ENCODE peak calls at places on chromosome 7, in four cellular contexts. E is left ventricle myocardium inferior, Z is natural killer cell, D is astrocyte of the cerebellum. P is an unnamed sample.

GRCh38 chr7:140342732-140343514 is 55.4 kb downstream of the SLC37A3 start:
- DNase-seq in D (no peak), Z (no peak), E (peak), P (peak)

GRCh38 chr7:138865843-138866242 is 67.8 kb upstream of the ATP6V0A4 start:
- DNase-seq in Z (no peak), E (no peak), D (no peak), P (no peak)

GRCh38 chr7:47455872-47456185 is 126.1 kb downstream of the TNS3 start:
- DNase-seq in D (no peak), E (no peak), Z (no peak), P (no peak)

GRCh38 chr7:143216151-143216550 is 5.7 kb upstream of the TAS2R40 start:
- DNase-seq in Z (no peak), E (no peak), D (no peak), P (no peak)

GRCh38 chr7:48526375-48526732 is 355.1 kb downstream of the ABCA13 start:
- DNase-seq in E (no peak), Z (no peak), D (no peak), P (no peak)

GRCh38 chr7:122217125-122217524 is 73.1 kb upstream of the AASS start:
- DNase-seq in E (no peak), Z (no peak), D (no peak), P (no peak)

GRCh38 chr7:73968511-73968910 is 59.5 kb upstream of the ELN start:
- DNase-seq in E (no peak), D (no peak), Z (no peak), P (no peak)

GRCh38 chr7:132403465-132404110 is 172.7 kb downstream of the PLXNA4 start:
- DNase-seq in D (no peak), Z (no peak), E (no peak), P (no peak)

GRCh38 chr7:22219739-22220493 is 137.0 kb downstream of the RAPGEF5 start:
- DNase-seq in E (no peak), D (no peak), Z (no peak), P (no peak)

GRCh38 chr7:8442814-8443304 is 9.4 kb downstream of the NXPH1 start:
- DNase-seq in Z (peak), E (peak), D (no peak), P (peak)

GRCh38 chr7:159198016-159198724 is 53.5 kb upstream of the VIPR2 start:
- DNase-seq in E (no peak), Z (peak), D (no peak), P (no peak)

GRCh38 chr7:28145931-28146330 is 34.7 kb downstream of the JAZF1 start:
- DNase-seq in E (no peak), Z (no peak), D (no peak), P (no peak)

GRCh38 chr7:26627871-26628270 is 236.5 kb downstream of the SKAP2 start:
- DNase-seq in D (no peak), Z (no peak), E (no peak), P (no peak)

GRCh38 chr7:129489491-129489890 is 12.8 kb upstream of the SMKR1 start:
- DNase-seq in Z (no peak), E (no peak), D (peak), P (no peak)

GRCh38 chr7:132116369-132116768 is 459.9 kb downstream of the PLXNA4 start:
- DNase-seq in Z (no peak), D (no peak), E (no peak), P (no peak)

GRCh38 chr7:55250313-55250712 is 114.8 kb upstream of the LANCL2 start:
- DNase-seq in E (no peak), Z (no peak), D (no peak), P (no peak)

GRCh38 chr7:141557360-141557759 is 6.2 kb downstream of the AGK start:
- DNase-seq in D (no peak), E (no peak), Z (no peak), P (no peak)

GRCh38 chr7:23347007-23347681 is 48.0 kb downstream of the MALSU1 start:
- DNase-seq in Z (no peak), D (no peak), E (no peak), P (no peak)

GRCh38 chr7:149016876-149017275 is 11.4 kb downstream of the PDIA4 start:
- DNase-seq in Z (no peak), E (no peak), D (no peak), P (no peak)

GRCh38 chr7:69166979-69167516 is 431.2 kb upstream of the AUTS2 start:
- DNase-seq in D (no peak), Z (no peak), E (no peak), P (no peak)

GRCh38 chr7:37000514-37000913 is 276.2 kb upstream of the AOAH start:
- DNase-seq in Z (no peak), D (no peak), E (no peak), P (no peak)

GRCh38 chr7:66741706-66742053 is 1.1 kb downstream of the RABGEF1 start:
- DNase-seq in Z (no peak), D (no peak), E (no peak), P (no peak)

GRCh38 chr7:6520163-6520981 is 30.9 kb downstream of the GRID2IP start:
- DNase-seq in E (no peak), D (no peak), Z (no peak), P (no peak)

GRCh38 chr7:128398016-128398840 is 11.6 kb downstream of the IMPDH1 start:
- DNase-seq in D (no peak), E (peak), Z (no peak), P (peak)

GRCh38 chr7:47508389-47509380 is 73.2 kb downstream of the TNS3 start:
- DNase-seq in E (no peak), D (no peak), Z (no peak), P (no peak)

GRCh38 chr7:42549866-42550485 is 313.0 kb upstream of the GLI3 start:
- DNase-seq in Z (no peak), D (no peak), E (no peak), P (no peak)

GRCh38 chr7:81161459-81162075 is 242.7 kb upstream of the SEMA3C start:
- DNase-seq in D (peak), E (no peak), Z (no peak), P (no peak)

GRCh38 chr7:139683137-139683871 is 94.5 kb downstream of the HIPK2 start:
- DNase-seq in E (no peak), D (peak), Z (no peak), P (no peak)

GRCh38 chr7:127705461-127705959 is 53.5 kb downstream of the SND1 start:
- DNase-seq in D (no peak), Z (no peak), E (no peak), P (no peak)

GRCh38 chr7:10802526-10802925 is 171.1 kb upstream of the PHF14 start:
- DNase-seq in D (peak), E (no peak), Z (no peak), P (no peak)

GRCh38 chr7:70113543-70113942 is 515.3 kb downstream of the AUTS2 start:
- DNase-seq in E (no peak), D (no peak), Z (no peak), P (no peak)

GRCh38 chr7:114026486-114027089 is 107.8 kb upstream of the PPP1R3A start:
- DNase-seq in Z (no peak), E (no peak), D (peak), P (no peak)

GRCh38 chr7:129332354-129333056 is 101.7 kb upstream of the STRIP2 start:
- DNase-seq in Z (no peak), E (no peak), D (no peak), P (no peak)

GRCh38 chr7:96989241-96989858 is 16.0 kb upstream of the DLX6 start:
- DNase-seq in Z (no peak), E (no peak), D (no peak), P (no peak)

GRCh38 chr7:55280031-55280454 is 85.1 kb upstream of the LANCL2 start:
- DNase-seq in Z (peak), E (peak), D (peak), P (peak)

DNA sequence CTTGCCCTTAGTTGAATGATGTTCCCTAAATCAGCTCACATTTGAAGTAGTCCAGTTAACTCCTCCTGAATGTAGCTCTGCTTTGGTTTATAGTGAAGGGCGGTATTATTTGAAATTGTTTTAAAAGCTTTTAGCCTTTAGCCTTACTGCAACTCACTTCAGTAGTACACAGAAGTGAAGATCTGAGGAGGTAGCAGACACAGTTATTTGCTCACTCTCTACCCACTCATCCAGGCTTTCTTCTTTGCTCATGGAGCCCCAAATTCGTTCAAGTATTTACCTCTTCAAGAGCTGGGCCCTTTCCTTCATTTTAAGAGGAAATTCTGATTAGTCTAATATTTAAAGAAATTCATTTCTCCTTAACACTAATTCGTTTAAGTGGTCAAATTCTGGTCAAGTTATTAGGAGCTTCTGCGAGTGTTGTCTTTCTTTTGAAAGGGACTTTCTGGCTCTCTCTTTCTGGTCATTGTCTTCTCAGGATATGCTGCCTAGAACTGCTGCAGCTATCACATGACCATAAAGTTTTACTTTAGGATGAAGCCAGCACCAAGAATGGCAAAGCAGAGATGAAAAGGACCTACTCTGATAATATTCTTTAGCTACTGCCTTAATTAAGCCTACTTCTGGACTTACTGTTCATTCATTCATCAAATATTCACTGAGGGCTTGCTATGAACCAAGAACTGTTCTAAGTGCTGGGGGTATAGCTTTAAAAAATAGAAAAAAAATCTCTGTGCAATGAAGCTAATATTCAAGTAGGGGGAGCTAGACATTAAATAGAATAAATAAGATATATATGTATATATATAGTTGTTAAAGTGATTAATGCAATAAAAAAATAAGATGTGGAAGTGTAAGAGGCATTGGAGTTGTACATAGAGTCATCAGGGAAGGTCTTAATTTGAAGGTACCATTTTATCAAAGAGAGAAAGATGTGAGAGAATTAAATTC is 180.9 kb upstream of the AGR3 start:
- DNase-seq in E (no peak), Z (no peak), D (no peak), P (no peak)
- TF ChIP-seq CTCF in E (peak), Z (no peak), D (no peak), P (peak)

GRCh38 chr7:100491192-100491578 is 7.5 kb downstream of the NYAP1 start:
- DNase-seq in D (no peak), Z (no peak), E (no peak), P (no peak)

GRCh38 chr7:100488333-100489095 is 4.8 kb downstream of the NYAP1 start:
- DNase-seq in D (no peak), Z (no peak), E (no peak), P (no peak)

GRCh38 chr7:100489824-100490223 is 6.1 kb downstream of the NYAP1 start:
- DNase-seq in D (peak), Z (no peak), E (no peak), P (no peak)

GRCh38 chr7:100489121-100489520 is 5.4 kb downstream of the NYAP1 start:
- DNase-seq in D (no peak), Z (no peak), E (no peak), P (no peak)

GRCh38 chr7:100490483-100491191 is 6.9 kb downstream of the NYAP1 start:
- DNase-seq in Z (no peak), E (no peak), D (no peak), P (no peak)
- TF ChIP-seq CTCF in Z (no peak), E (no peak), D (no peak), P (no peak)

GRCh38 chr7:106042196-106042611 is 69.9 kb downstream of the SYPL1 start:
- DNase-seq in Z (no peak), D (no peak), E (no peak), P (no peak)
- TF ChIP-seq CTCF in Z (no peak), D (no peak), E (no peak), P (no peak)

GRCh38 chr7:3200504-3200903 is 100.5 kb upstream of the SDK1 start:
- DNase-seq in E (no peak), D (peak), Z (no peak), P (no peak)
- TF ChIP-seq CTCF in E (peak), D (peak), Z (no peak), P (peak)